ENCODE peak calls at places on chromosome 6, in four cellular contexts. A, F, J and W are unnamed samples.

GRCh38 chr6:15518878-15519277 is 143.9 kb downstream of the DTNBP1 start:
- DNase-seq in F (no peak), J (peak; percentile 29), A (no peak), W (peak; percentile 71)

GRCh38 chr6:1527098-1527497 is 82.6 kb upstream of the FOXC1 start:
- DNase-seq in F (no peak), A (peak; percentile 12), J (no peak), W (peak; percentile 78)

GRCh38 chr6:13339863-13340635 is 11.7 kb upstream of the TBC1D7 start:
- DNase-seq in A (no peak), F (no peak), J (no peak), W (no peak)

GRCh38 chr6:79570802-79571367 is 33.7 kb upstream of the LCA5 start:
- DNase-seq in A (no peak), J (no peak), F (no peak), W (no peak)

GRCh38 chr6:7543761-7544424 is 2.4 kb downstream of the DSP start:
- DNase-seq in F (no peak), J (no peak), A (no peak), W (no peak)

GRCh38 chr6:7914991-7915789 is 4.6 kb upstream of the TXNDC5 start:
- DNase-seq in J (peak; percentile 76), F (peak; percentile 27), A (no peak), W (peak; percentile 81)

GRCh38 chr6:88561034-88561973 is 395.2 kb upstream of the CNR1 start:
- DNase-seq in J (no peak), F (no peak), A (no peak), W (no peak)

GRCh38 chr6:144653885-144654505 is 368.9 kb downstream of the UTRN start:
- DNase-seq in A (no peak), J (no peak), F (no peak), W (no peak)

GRCh38 chr6:491233-491632 is 99.7 kb downstream of the IRF4 start:
- DNase-seq in A (peak; percentile 22), J (no peak), F (no peak), W (no peak)

GRCh38 chr6:3542032-3542640 is 85.3 kb upstream of the SLC22A23 start:
- DNase-seq in A (no peak), J (no peak), F (no peak), W (no peak)

GRCh38 chr6:64006246-64006645 is 370.6 kb downstream of the PHF3 start:
- DNase-seq in F (no peak), A (no peak), J (no peak), W (no peak)

GRCh38 chr6:93235775-93236174 is 183.6 kb downstream of the EPHA7 start:
- DNase-seq in J (no peak), F (no peak), A (no peak), W (no peak)

GRCh38 chr6:169199625-169200335 is 53.9 kb downstream of the THBS2 start:
- DNase-seq in J (no peak), F (no peak), A (no peak), W (no peak)

GRCh38 chr6:169233832-169234231 is 19.8 kb downstream of the THBS2 start:
- DNase-seq in F (no peak), A (no peak), J (no peak), W (no peak)

GRCh38 chr6:126811307-126811706 is 307.2 kb upstream of the RSPO3 start:
- DNase-seq in A (no peak), J (peak; percentile 62), F (peak; percentile 22), W (no peak)

GRCh38 chr6:149855040-149855654 is 9.0 kb downstream of the LRP11 start:
- DNase-seq in F (no peak), A (no peak), J (no peak), W (no peak)

GRCh38 chr6:149854532-149854931 is 9.6 kb downstream of the LRP11 start:
- DNase-seq in J (no peak), F (no peak), A (no peak), W (no peak)

GRCh38 chr6:149851461-149851860 is 12.7 kb downstream of the LRP11 start:
- DNase-seq in F (no peak), J (no peak), A (no peak), W (no peak)

GRCh38 chr6:149852881-149853280 is 11.3 kb downstream of the LRP11 start:
- DNase-seq in A (no peak), F (no peak), J (no peak), W (no peak)

DNA sequence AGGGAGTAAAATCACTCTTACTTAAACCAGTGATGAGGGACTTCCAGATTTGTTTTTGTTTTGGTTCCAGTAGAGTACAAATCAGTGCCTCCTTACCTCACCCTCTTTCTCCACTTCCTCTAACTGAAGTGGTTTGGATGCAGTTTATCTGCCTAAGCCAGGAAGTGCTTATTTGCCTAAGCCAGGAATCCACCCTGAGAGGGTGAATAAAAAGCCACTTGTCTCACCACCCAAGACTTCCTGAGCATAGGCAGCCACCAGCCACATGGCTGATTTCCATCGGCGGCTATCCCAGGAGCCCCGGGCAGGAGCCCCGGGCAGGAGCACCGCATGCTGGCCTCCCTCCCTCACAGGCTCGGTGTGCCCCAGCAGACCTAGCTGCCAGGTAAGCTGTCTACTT is 12.0 kb downstream of the LRP11 start:
- DNase-seq in F (no peak), A (no peak), J (no peak), W (no peak)
- H3K4me1 ChIP-seq in F (peaks cover 7% of the 10 kb centered on the region), A (peaks cover 3% of the 10 kb centered on the region), J (peaks cover 9% of the 10 kb centered on the region), W (no peaks in the 10 kb centered on the region)

GRCh38 chr6:43578748-43579147 is 2.8 kb downstream of the POLH start:
- DNase-seq in J (no peak), F (no peak), A (no peak), W (no peak)
- H3K4me3 ChIP-seq in J (no peak overlapping the region), F (no peak overlapping the region), A (no peak overlapping the region), W (no peak overlapping the region)

GRCh38 chr6:10535198-10535597 is 14.0 kb downstream of the GCNT2 start:
- DNase-seq in A (no peak), F (no peak), J (no peak), W (no peak)

GRCh38 chr6:10540073-10540746 is 19.1 kb downstream of the GCNT2 start:
- DNase-seq in F (no peak), A (no peak), J (no peak), W (no peak)

GRCh38 chr6:10541591-10541990 is 20.4 kb downstream of the GCNT2 start:
- DNase-seq in J (no peak), F (no peak), A (no peak), W (no peak)

GRCh38 chr6:10534418-10534760 is 13.2 kb downstream of the GCNT2 start:
- DNase-seq in J (no peak), F (no peak), A (no peak), W (no peak)

DNA sequence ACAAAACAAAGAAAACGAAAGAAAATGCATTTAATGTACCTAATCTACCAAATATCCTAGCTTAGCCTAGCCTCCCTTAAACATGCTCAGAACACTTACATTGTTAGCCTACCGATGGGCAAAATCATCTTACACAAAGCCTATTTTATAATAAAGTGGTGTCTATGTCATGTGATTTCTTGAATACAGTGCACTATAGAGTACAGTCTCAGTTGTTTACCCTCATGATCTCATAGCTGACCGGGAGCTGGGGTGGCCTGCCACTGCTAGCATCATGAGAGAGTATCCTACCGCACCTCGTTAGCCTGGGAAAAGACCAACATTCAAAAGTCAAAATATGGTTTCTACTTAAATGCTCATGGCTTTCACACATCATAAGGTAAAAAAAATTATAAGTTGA is 16.6 kb downstream of the GCNT2 start:
- DNase-seq in F (no peak), A (no peak), J (no peak), W (no peak)
- TF ChIP-seq CTCF in F (no peak), A (no peak), J (no peak), W (no peak)

GRCh38 chr6:32110632-32111031 is 1.5 kb upstream of the TNXB start:
- DNase-seq in F (peak; percentile 55), J (peak; percentile 78), A (no peak), W (no peak)
- H3K4me1 ChIP-seq in F (peaks cover 11% of the 10 kb centered on the region), J (peaks cover 70% of the 10 kb centered on the region), A (peaks cover 20% of the 10 kb centered on the region), W (peaks cover 36% of the 10 kb centered on the region)

DNA sequence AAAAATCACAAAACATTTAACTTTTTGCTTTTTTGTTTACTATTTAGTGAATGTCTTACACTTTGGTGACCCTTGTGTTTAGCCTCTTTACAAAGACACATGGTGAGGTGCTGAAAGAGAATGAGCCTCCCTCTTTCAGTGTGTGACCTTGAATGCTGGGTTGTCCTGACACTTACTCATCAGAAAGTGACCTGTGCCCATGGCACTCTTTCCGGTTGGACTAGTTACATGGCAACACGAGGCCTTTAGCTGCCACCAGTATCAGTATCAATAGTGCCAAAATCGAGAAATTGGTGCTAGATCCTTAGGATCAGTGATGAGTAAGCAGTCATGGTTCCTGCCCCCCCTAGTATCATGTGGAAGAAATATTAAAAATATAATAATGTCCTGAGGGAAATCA is 1.7 kb upstream of the RPL7L1 start:
- DNase-seq in J (no peak), F (no peak), A (no peak), W (no peak)
- H3K4me3 ChIP-seq in J (no peak overlapping the region), F (no peak overlapping the region), A (no peak overlapping the region), W (no peak overlapping the region)

DNA sequence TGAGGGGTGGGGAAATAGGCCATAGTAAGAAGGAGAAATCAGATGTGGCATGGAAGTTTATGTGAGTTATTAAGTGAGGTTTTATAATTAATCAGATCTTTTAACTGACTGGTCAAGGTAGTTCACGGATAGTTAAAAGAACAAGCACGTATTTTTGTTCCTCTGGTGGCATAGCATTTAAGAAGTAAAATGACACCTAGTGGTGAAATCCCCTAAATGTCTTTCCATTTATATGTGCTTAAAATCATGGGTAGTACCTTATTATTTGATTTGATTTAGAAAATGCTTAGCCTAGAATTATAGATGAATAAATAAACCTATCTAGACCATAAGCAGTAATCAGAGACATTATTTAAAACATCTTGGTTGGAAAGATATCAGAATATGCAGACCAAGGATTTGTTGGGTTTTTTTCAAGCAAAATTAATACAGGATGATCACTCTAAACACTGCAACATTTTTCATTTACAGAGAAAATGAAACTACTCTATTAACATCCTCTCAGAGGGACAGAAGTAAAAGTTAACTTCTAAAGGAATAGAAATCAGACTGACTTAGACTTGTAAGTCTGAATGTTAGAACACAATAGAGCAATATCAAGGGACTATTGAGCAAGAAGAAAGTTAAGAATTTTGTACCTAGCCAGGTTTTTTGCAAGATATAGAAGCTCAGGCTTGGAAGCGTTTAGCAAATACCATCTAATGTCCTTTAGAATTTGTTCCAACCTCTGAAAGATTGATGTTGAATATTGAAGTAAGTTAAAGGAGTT is 81.1 kb downstream of the STXBP5 start:
- DNase-seq in F (no peak), A (no peak), J (no peak), W (no peak)
- TF ChIP-seq CTCF in F (peak; percentile 38), A (peak; percentile 59), J (peak; percentile 28), W (peak; percentile 17)

DNA sequence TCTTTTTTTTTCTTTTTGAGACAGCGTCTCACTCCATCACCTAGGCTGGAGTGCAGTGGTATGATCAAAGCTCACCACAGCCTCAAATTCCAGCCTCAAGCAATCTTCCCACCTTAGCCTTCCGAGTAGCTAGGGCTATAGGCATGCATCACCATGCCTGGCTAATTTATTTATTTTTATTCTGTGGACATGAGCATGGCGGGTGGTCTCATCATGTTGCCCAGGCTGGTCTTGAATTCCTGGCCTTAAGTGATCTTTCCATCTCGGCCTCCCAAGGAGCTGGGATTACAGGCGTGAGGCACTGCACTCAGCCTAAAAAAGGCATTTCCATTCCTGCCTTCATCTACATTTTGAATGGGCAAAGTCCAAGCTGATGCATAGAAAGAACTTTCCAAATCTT is 56.2 kb upstream of the BEND3 start:
- DNase-seq in A (no peak), J (no peak), F (no peak), W (no peak)
- H3K4me1 ChIP-seq in A (no peaks in the 10 kb centered on the region), J (no peaks in the 10 kb centered on the region), F (no peaks in the 10 kb centered on the region), W (no peaks in the 10 kb centered on the region)

DNA sequence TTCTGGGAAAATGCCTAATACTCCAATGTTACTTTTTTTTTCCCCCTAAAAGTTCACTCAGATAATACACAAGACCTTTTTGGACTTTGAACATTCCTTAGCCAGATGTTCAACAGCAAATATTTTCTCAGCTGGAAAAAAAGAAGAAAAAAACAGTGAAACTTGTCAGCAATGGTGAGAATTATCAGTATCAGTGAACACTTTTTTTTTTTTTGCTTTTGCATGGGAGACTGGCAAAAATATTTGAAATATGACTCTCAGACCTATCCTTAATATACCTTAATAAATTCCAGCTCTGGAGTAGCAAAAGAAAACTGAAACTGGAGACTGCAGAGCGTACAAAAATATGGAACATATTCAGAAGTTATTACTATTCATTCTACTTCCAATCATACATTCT is 92.3 kb downstream of the RFPL4B start:
- DNase-seq in A (no peak), F (no peak), J (no peak), W (no peak)
- H3K4me3 ChIP-seq in A (no peak overlapping the region), F (no peak overlapping the region), J (no peak overlapping the region), W (no peak overlapping the region)